ENCODE peak calls at places on chromosomes 12 and 14, in ten cellular contexts. Z is activated CD4-positive, alpha-beta T cell treated with anti-CD3 and anti-CD28 coated beads, Interleukin-2, amount 50 U/mL, for 24 hours; T is stimulated activated CD8-positive, alpha-beta memory T cell treated with anti-CD3 and anti-CD28 coated beads, Interleukin-4, amount 100 ng/mL, for 24 hours; G is GM06990; H is cardiac fibroblast; S is activated naive CD4-positive, alpha-beta T cell; D is endothelial cell; U is neuronal stem cell; K is M059J; V is pancreas. B is an unnamed sample.

GRCh38 chr12:6452245-6452731 is 446 bp downstream of the TAPBPL start:
- DNase-seq in Z (no peak), T (no peak), G (no peak), H (peak; percentile 8), S (no peak), D (no peak), U (no peak), K (no peak), V (peak; percentile 69), B (peak; percentile 43)

GRCh38 chr12:108720757-108721514 is 10.4 kb downstream of the CORO1C start:
- DNase-seq in Z (no peak), T (no peak), G (no peak), H (no peak), S (no peak), D (no peak), U (no peak), K (peak; percentile 84), V (no peak), B (peak; percentile 91)

GRCh38 chr12:89372584-89373370 is 20.5 kb upstream of the DUSP6 start:
- DNase-seq in Z (no peak), T (no peak), G (no peak), H (peak; percentile 23), S (no peak), D (no peak), U (no peak), K (no peak), V (no peak), B (no peak)

GRCh38 chr14:43692706-43693105 is 814.4 kb downstream of the FSCB start:
- DNase-seq in Z (no peak), T (no peak), G (no peak), H (peak; percentile 0), S (no peak), D (no peak), U (no peak), K (no peak), V (no peak), B (no peak)

GRCh38 chr12:103354403-103354802 is 141.4 kb downstream of the C12orf42 start:
- DNase-seq in Z (no peak), T (no peak), G (no peak), H (no peak), S (no peak), D (no peak), U (no peak), K (no peak), V (no peak), B (no peak)

GRCh38 chr12:118259079-118259478 is 113.6 kb downstream of the TAOK3 start:
- DNase-seq in Z (no peak), T (no peak), G (no peak), H (no peak), S (no peak), D (no peak), U (no peak), K (peak; percentile 65), V (no peak), B (peak; percentile 11)

GRCh38 chr12:75539889-75540288 is 28.5 kb upstream of the KRR1 start:
- DNase-seq in Z (no peak), T (no peak), G (no peak), H (no peak), S (no peak), D (no peak), U (no peak), K (no peak), V (no peak), B (no peak)

GRCh38 chr12:105622220-105622619 is 291.7 kb downstream of the C12orf75 start:
- DNase-seq in Z (no peak), T (no peak), G (no peak), H (no peak), S (no peak), D (no peak), U (no peak), K (no peak), V (no peak), B (no peak)

GRCh38 chr14:105500726-105501101 is 9.7 kb downstream of the TEDC1 start:
- DNase-seq in Z (no peak), T (no peak), G (peak; percentile 13), H (no peak), S (no peak), D (no peak), U (no peak), K (no peak), V (no peak), B (no peak)

GRCh38 chr12:108804361-108804949 is 52.9 kb downstream of the SSH1 start:
- DNase-seq in Z (no peak), T (no peak), G (no peak), H (peak; percentile 97), S (no peak), D (no peak), U (no peak), K (no peak), V (peak; percentile 34), B (peak; percentile 89)

GRCh38 chr14:61889914-61890351 is 127.7 kb downstream of the SNAPC1 start:
- DNase-seq in Z (no peak), T (no peak), G (peak; percentile 72), H (no peak), S (no peak), D (no peak), U (no peak), K (peak; percentile 9), V (no peak), B (peak; percentile 3)

GRCh38 chr12:34607520-34608195 is 585.4 kb downstream of the ALG10 start:
- DNase-seq in Z (no peak), T (no peak), G (no peak), H (no peak), S (no peak), D (no peak), U (no peak), K (no peak), V (peak; percentile 40), B (no peak)

GRCh38 chr12:39341179-39341578 is 101.7 kb downstream of the KIF21A start:
- DNase-seq in Z (no peak), T (no peak), G (no peak), H (no peak), S (no peak), D (no peak), U (no peak), K (no peak), V (no peak), B (no peak)

GRCh38 chr12:112386726-112387125 is 4.5 kb upstream of the HECTD4 start:
- DNase-seq in Z (no peak), T (no peak), G (no peak), H (peak; percentile 91), S (no peak), D (no peak), U (no peak), K (no peak), V (no peak), B (no peak)

GRCh38 chr14:79040742-79041249 is 870.6 kb downstream of the NRXN3 start:
- DNase-seq in Z (no peak), T (no peak), G (no peak), H (no peak), S (no peak), D (no peak), U (no peak), K (no peak), V (no peak), B (no peak)

GRCh38 chr14:93880025-93880820 is 46.9 kb upstream of the FAM181A start:
- DNase-seq in Z (no peak), T (no peak), G (no peak), H (peak; percentile 17), S (no peak), D (no peak), U (no peak), K (no peak), V (no peak), B (peak; percentile 16)

GRCh38 chr12:120720234-120720968 is 5.2 kb upstream of the ACADS start:
- DNase-seq in Z (no peak), T (no peak), G (no peak), H (peak; percentile 85), S (no peak), D (no peak), U (no peak), K (peak; percentile 60), V (peak; percentile 6), B (peak; percentile 66)

GRCh38 chr14:77691259-77691658 is 16.6 kb downstream of the ALKBH1 start:
- DNase-seq in Z (no peak), T (no peak), G (no peak), H (no peak), S (no peak), D (no peak), U (no peak), K (peak; percentile 36), V (no peak), B (no peak)

GRCh38 chr12:114512351-114512750 is 106.4 kb upstream of the TBX5 start:
- DNase-seq in Z (no peak), T (no peak), G (no peak), H (no peak), S (no peak), D (no peak), U (no peak), K (no peak), V (no peak), B (no peak)

GRCh38 chr14:20413785-20414117 is 450 bp upstream of the TEP1 start:
- DNase-seq in Z (no peak), T (no peak), G (no peak), H (no peak), S (no peak), D (no peak), U (no peak), K (peak; percentile 25), V (no peak), B (peak; percentile 30)

GRCh38 chr14:87866116-87866515 is 126.9 kb downstream of the GALC start:
- DNase-seq in Z (no peak), T (no peak), G (no peak), H (no peak), S (no peak), D (no peak), U (no peak), K (no peak), V (no peak), B (no peak)

GRCh38 chr12:132689227-132689626 is 1.8 kb downstream of the PXMP2 start:
- DNase-seq in Z (no peak), T (no peak), G (no peak), H (no peak), S (no peak), D (no peak), U (no peak), K (no peak), V (no peak), B (no peak)

GRCh38 chr12:42732908-42733411 is 143.4 kb upstream of the PRICKLE1 start:
- DNase-seq in Z (no peak), T (no peak), G (no peak), H (no peak), S (no peak), D (no peak), U (no peak), K (peak; percentile 89), V (no peak), B (peak; percentile 22)

GRCh38 chr12:123058471-123058870 is 78.0 kb downstream of the ARL6IP4 start:
- DNase-seq in Z (no peak), T (no peak), G (no peak), H (no peak), S (no peak), D (no peak), U (no peak), K (no peak), V (no peak), B (no peak)